ENCODE peak calls at places on chromosomes 1 and 21, in eight cellular contexts. Y is foreskin fibroblast, E is PC-9, A is Calu3, H is WERI-Rb-1, Q is A549, Z is heart left ventricle, K is fibroblast of lung. X is an unnamed sample.

GRCh38 chr1:235128453-235129328 is at the start of gene TOMM20:
- DNase-seq in Y (peak; percentile 100), E (peak; percentile 98), A (peak; percentile 98), H (peak; percentile 100), Q (peak; percentile 95), Z (peak; percentile 96), K (peak; percentile 97), X (peak; percentile 98)

GRCh38 chr21:26082549-26082948 is 88.0 kb downstream of the APP start:
- DNase-seq in Y (no peak), E (no peak), A (no peak), H (no peak), Q (no peak), Z (no peak), K (no peak), X (no peak)

GRCh38 chr1:160078392-160079195 is 2.7 kb upstream of the KCNJ9 start:
- DNase-seq in Y (peak; percentile 44), E (peak; percentile 59), A (peak; percentile 75), H (peak; percentile 77), Q (peak; percentile 51), Z (no peak), K (no peak), X (peak; percentile 71)

GRCh38 chr1:39115271-39116110 is 89.0 kb upstream of the MACF1 start:
- DNase-seq in Y (peak; percentile 77), E (no peak), A (no peak), H (no peak), Q (no peak), Z (no peak), K (peak; percentile 91), X (no peak)

GRCh38 chr1:225454733-225455132 is 26.9 kb upstream of the LBR start:
- DNase-seq in Y (peak; percentile 80), E (peak; percentile 74), A (peak; percentile 76), H (no peak), Q (peak; percentile 89), Z (no peak), K (peak; percentile 86), X (no peak)

GRCh38 chr21:38795475-38795874 is 10.3 kb upstream of the ETS2 start:
- DNase-seq in Y (no peak), E (no peak), A (no peak), H (no peak), Q (no peak), Z (no peak), K (no peak), X (no peak)

GRCh38 chr1:109277434-109278204 is 5.3 kb downstream of the PSRC1 start:
- DNase-seq in Y (peak; percentile 79), E (peak; percentile 76), A (peak; percentile 74), H (peak; percentile 93), Q (peak; percentile 64), Z (peak; percentile 71), K (peak; percentile 52), X (peak; percentile 92)

GRCh38 chr21:37546949-37547614 is 180.5 kb downstream of the DYRK1A start:
- DNase-seq in Y (peak; percentile 30), E (no peak), A (no peak), H (peak; percentile 91), Q (no peak), Z (no peak), K (peak; percentile 70), X (no peak)

GRCh38 chr1:61955261-61955660 is 213.0 kb downstream of the PATJ start:
- DNase-seq in Y (no peak), E (no peak), A (no peak), H (no peak), Q (no peak), Z (no peak), K (no peak), X (no peak)

GRCh38 chr1:204871405-204872037 is 859 bp downstream of the NFASC start:
- DNase-seq in Y (no peak), E (no peak), A (no peak), H (no peak), Q (no peak), Z (no peak), K (no peak), X (no peak)

GRCh38 chr1:160007577-160008200 is 24.1 kb downstream of the PIGM start:
- DNase-seq in Y (peak; percentile 61), E (no peak), A (no peak), H (no peak), Q (peak; percentile 29), Z (no peak), K (peak; percentile 15), X (no peak)

GRCh38 chr1:206479164-206480125 is 9.2 kb downstream of the IKBKE start:
- DNase-seq in Y (peak; percentile 87), E (peak; percentile 63), A (peak; percentile 73), H (peak; percentile 88), Q (peak; percentile 91), Z (peak; percentile 66), K (peak; percentile 67), X (peak; percentile 76)

GRCh38 chr1:117570988-117571409 is 34.8 kb upstream of the TENT5C start:
- DNase-seq in Y (no peak), E (peak; percentile 77), A (peak; percentile 54), H (no peak), Q (no peak), Z (no peak), K (no peak), X (no peak)

GRCh38 chr1:46528297-46528955 is 23.0 kb downstream of the KNCN start:
- DNase-seq in Y (no peak), E (no peak), A (no peak), H (peak; percentile 72), Q (no peak), Z (no peak), K (no peak), X (no peak)

GRCh38 chr1:46532095-46532494 is 19.4 kb downstream of the KNCN start:
- DNase-seq in Y (no peak), E (no peak), A (no peak), H (no peak), Q (no peak), Z (no peak), K (no peak), X (no peak)

GRCh38 chr1:46530791-46531409 is 20.5 kb downstream of the KNCN start:
- DNase-seq in Y (no peak), E (peak; percentile 57), A (peak; percentile 71), H (no peak), Q (no peak), Z (no peak), K (no peak), X (no peak)

GRCh38 chr1:46529031-46529630 is 22.3 kb downstream of the KNCN start:
- DNase-seq in Y (no peak), E (no peak), A (no peak), H (peak; percentile 87), Q (no peak), Z (no peak), K (no peak), X (no peak)

GRCh38 chr1:46530311-46530710 is 21.1 kb downstream of the KNCN start:
- DNase-seq in Y (no peak), E (no peak), A (no peak), H (no peak), Q (no peak), Z (no peak), K (no peak), X (no peak)
- TF ChIP-seq CTCF in Y (no peak), E (no peak), A (no peak), H (no peak), Q (no peak), Z (no peak), K (no peak), X (no peak)

GRCh38 chr1:91889717-91890459 is 3.9 kb upstream of the TGFBR3 start:
- DNase-seq in Y (peak; percentile 75), E (peak; percentile 19), A (peak; percentile 59), H (no peak), Q (peak; percentile 36), Z (no peak), K (peak; percentile 53), X (peak; percentile 64)

GRCh38 chr1:91885331-91885715 is 628 bp downstream of the TGFBR3 start:
- DNase-seq in Y (peak; percentile 62), E (no peak), A (peak; percentile 23), H (peak; percentile 11), Q (no peak), Z (peak; percentile 33), K (no peak), X (no peak)

GRCh38 chr1:91884459-91885290 is 1.3 kb downstream of the TGFBR3 start:
- DNase-seq in Y (peak; percentile 59), E (no peak), A (peak; percentile 25), H (peak; percentile 19), Q (no peak), Z (no peak), K (no peak), X (peak; percentile 58)

GRCh38 chr1:91883470-91883869 is 2.5 kb downstream of the TGFBR3 start:
- DNase-seq in Y (peak; percentile 75), E (no peak), A (no peak), H (no peak), Q (peak; percentile 50), Z (no peak), K (no peak), X (no peak)

DNA sequence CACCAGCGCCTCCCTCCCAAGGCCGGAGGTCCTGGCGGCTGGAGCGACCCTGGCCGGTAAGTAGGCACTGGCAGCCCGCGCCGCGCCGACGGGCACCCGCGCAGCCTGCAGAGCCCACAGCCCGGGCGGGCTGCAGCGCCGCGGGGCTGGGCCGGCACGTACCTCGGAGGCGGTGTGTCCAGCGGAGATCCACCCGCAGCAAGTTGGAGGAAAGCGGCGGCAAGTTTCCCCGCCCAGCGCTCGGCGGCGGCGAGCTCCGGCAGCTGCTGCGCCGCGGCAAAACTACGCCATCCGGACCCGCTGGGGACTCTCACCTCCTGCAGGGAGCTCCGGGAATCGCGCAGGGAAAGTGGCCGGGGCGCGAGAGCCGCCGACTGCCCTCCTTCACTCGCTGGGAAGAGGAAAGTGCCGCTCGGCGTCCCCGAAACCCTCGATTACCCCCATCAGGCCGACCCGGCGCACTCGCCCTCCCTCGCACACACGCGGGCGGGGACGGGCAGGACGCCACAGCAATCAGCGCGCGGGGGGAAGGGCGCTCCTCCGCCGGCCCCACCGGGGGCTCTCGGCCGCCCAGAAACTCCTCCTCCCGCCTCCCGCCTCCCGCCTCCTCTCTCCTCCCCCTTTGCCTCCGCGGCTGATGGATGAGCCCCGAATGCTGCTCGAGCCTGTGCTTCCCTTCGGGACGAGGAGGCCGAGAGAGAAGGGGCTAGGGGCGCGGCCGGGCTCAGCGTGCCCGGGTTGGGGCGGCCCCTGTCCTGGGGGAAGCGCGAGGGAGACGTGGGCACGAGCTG is at the start of gene TGFBR3:
- DNase-seq in Y (peak; percentile 99), E (peak; percentile 80), A (peak; percentile 90), H (peak; percentile 90), Q (peak; percentile 76), Z (peak; percentile 94), K (peak; percentile 90), X (peak; percentile 91)
- TF ChIP-seq CTCF in Y (peak; percentile 58), E (peak; percentile 60), A (peak; percentile 37), H (peak; percentile 60), Q (no peak), Z (peak; percentile 58), K (peak; percentile 47), X (peak; percentile 62)

DNA sequence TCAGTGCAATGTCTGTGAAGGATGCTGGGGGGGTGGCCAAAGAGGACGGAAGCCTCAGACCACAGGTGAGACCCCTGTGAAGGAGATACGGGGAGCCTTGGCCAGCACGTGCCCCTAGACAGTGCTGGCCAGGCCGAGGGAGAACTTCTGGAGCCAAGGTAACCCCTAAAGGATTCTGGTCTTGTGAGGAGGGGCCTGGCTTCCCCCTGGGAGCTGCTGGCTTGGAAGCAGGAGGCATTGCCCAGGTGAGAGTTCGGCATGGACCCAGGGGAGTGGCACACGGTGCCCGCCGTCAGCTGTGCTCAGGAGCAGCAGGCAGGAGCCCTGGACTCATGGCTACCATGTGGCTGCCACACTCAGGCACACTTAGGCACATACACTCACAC is 1.3 kb upstream of the COL6A2 start:
- DNase-seq in Y (no peak), E (no peak), A (no peak), H (no peak), Q (no peak), Z (no peak), K (no peak), X (no peak)
- TF ChIP-seq CTCF in Y (no peak), E (no peak), A (no peak), H (no peak), Q (no peak), Z (no peak), K (no peak), X (no peak)

GRCh38 chr1:7561331-7561921 is 209.7 kb upstream of the VAMP3 start:
- DNase-seq in Y (no peak), E (peak; percentile 20), A (no peak), H (peak; percentile 84), Q (no peak), Z (no peak), K (no peak), X (no peak)
- TF ChIP-seq CTCF in Y (peak; percentile 13), E (no peak), A (no peak), H (peak; percentile 96), Q (no peak), Z (no peak), K (no peak), X (peak; percentile 19)

X was measured in Peyer's patch.